ENCODE peak calls at places on chromosome 12, in four cellular contexts. J is tibial artery, F is ovary, S is keratinocyte. N is an unnamed sample.

GRCh38 chr12:70576341-70577282 is 60.6 kb downstream of the PTPRB start:
- DNase-seq in J (no peak), F (no peak), S (peak; percentile 19), N (no peak)

GRCh38 chr12:106025129-106025528 is 113.6 kb downstream of the NUAK1 start:
- DNase-seq in J (no peak), F (no peak), S (no peak), N (no peak)

GRCh38 chr12:52260351-52261210 is 13.9 kb upstream of the KRT86 start:
- DNase-seq in J (no peak), F (no peak), S (no peak), N (peak; percentile 2)

GRCh38 chr12:119894916-119895315 is 17.8 kb upstream of the CIT start:
- DNase-seq in J (no peak), F (no peak), S (no peak), N (no peak)

GRCh38 chr12:111687255-111687654 is 1.4 kb downstream of the ACAD10 start:
- DNase-seq in J (no peak), F (no peak), S (no peak), N (no peak)

GRCh38 chr12:68450947-68451260 is 118.7 kb upstream of the MDM1 start:
- DNase-seq in J (no peak), F (no peak), S (no peak), N (no peak)

GRCh38 chr12:23980826-23981225 is 31.4 kb upstream of the SOX5 start:
- DNase-seq in J (no peak), F (no peak), S (no peak), N (no peak)

GRCh38 chr12:89305373-89305772 is 46.9 kb downstream of the DUSP6 start:
- DNase-seq in J (no peak), F (no peak), S (no peak), N (no peak)

GRCh38 chr12:88812610-88813009 is 232.3 kb upstream of the KITLG start:
- DNase-seq in J (no peak), F (no peak), S (no peak), N (no peak)

GRCh38 chr12:78209851-78210493 is 379.3 kb downstream of the NAV3 start:
- DNase-seq in J (no peak), F (no peak), S (no peak), N (no peak)

GRCh38 chr12:99442758-99443157 is 204.8 kb upstream of the GARIN6 start:
- DNase-seq in J (no peak), F (no peak), S (no peak), N (no peak)

GRCh38 chr12:46944104-46944503 is 118.3 kb upstream of the SLC38A4 start:
- DNase-seq in J (no peak), F (no peak), S (no peak), N (no peak)

DNA sequence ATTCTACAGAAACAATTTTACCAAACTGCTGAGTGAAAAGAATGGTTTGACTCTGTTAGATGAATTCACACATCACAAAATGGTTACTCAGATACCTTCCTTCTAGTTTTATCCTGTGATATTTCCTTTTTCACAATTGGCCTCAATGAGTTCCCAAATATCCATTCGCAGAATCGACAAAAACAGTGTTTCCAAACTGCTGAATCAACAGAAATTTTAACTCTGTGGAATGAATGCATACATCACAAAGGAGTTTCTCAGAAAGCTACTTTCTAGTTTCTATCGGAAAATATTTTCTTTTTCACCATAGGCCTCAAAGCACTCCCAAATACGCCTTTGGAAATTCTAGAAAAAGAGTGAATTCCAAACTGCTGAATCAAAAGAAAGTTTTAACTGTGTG is 525.0 kb downstream of the ALG10 start:
- DNase-seq in J (no peak), F (no peak), S (no peak), N (no peak)
- H3K9me3 ChIP-seq in J (peaks cover 4% of the 10 kb centered on the region), F (no peaks in the 10 kb centered on the region), S (no peaks in the 10 kb centered on the region), N (peaks cover 100% of the 10 kb centered on the region)

GRCh38 chr12:132952371-132953162 is 3.5 kb downstream of the ZNF605 start:
- DNase-seq in J (no peak), F (no peak), S (no peak), N (peak; percentile 37)

GRCh38 chr12:132951649-132952048 is 4.5 kb downstream of the ZNF605 start:
- DNase-seq in J (no peak), F (no peak), S (no peak), N (no peak)

GRCh38 chr12:132948146-132949066 is 7.7 kb downstream of the ZNF605 start:
- DNase-seq in J (no peak), F (no peak), S (no peak), N (peak; percentile 19)

GRCh38 chr12:132950844-132951535 is 5.1 kb downstream of the ZNF605 start:
- DNase-seq in J (no peak), F (no peak), S (no peak), N (no peak)

DNA sequence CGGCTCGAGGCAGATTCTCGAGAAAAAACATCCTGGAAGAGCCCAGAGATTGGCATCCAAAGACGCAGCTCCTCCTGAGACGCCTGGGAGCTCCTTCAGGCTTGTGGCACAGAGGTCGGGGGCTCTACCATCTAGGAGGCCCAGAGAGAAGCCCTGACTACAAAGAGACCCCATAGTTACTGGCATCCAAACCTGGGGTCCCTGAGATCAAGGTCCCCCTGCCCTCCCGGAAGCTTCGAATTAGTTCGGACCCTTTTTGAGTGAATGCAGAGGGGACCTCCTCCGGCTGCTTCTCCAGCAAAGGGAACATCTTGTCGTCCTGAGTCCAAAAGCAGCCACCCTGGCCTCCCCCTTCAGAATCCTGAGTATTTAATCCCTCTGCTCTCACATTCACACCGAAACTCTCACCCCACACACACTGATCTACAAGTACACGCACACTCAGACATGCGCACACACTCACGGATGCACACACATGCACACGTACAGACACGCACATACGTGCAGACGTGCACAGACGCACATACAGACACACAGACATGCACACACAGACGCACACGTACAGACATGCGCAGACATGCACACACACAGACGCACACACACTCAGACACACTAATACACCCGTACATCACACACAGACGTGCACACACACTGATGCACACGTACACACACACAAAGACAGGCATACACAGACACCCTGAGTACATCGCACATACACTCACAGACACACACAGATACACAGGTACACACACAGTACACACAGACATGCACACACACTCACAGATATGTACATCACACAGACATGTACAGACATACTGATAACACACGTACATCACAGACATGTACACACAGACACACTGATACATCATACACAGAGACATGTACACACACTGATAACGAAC is 5.9 kb downstream of the ZNF605 start:
- DNase-seq in J (no peak), F (no peak), S (no peak), N (peak; percentile 42)
- H3K9me3 ChIP-seq in J (peaks cover 4% of the 10 kb centered on the region), F (peaks cover 48% of the 10 kb centered on the region), S (peaks cover 28% of the 10 kb centered on the region), N (peaks cover 46% of the 10 kb centered on the region)

DNA sequence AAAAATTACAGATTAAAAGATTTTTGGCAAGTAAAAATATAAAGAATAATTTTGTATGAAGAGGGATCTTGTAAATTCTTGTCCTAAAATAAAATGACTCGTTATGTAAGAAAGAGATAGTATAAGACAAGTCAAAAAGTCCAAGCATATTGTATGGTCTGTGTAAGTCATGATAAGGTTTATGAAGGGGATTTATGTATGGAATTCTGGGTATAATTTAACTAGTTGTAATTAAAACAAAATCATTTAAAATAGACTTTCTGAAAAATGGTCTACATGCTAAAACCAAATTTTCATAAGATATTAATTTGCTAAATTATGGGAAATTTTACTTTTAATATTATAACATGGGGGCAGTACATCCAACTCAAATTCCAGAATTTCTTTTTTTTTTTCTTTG is 17.6 kb upstream of the PEX5 start:
- DNase-seq in J (no peak), F (no peak), S (no peak), N (no peak)
- H3K9me3 ChIP-seq in J (no peaks in the 10 kb centered on the region), F (no peaks in the 10 kb centered on the region), S (peaks cover 4% of the 10 kb centered on the region), N (peaks cover 14% of the 10 kb centered on the region)

DNA sequence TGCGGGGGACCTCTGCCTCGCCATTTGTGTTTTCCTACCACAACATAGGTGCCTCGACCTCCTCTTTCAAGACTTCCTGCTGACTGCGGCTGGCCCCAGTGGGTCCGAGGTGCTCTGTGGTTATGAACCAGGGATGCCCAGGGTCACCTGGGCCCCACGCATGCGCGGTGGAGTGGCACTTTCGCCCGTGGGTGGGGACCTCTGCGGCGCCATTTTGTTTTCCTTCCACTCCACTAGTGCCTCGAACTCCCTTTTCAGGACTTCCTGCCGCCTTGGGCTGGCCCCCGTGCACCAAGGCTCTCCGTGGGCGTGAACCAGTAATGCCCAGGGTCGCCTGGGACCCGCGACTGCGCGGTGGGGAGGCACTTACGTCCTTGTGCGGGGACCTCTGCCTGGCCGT is 351.6 kb downstream of the ALG10 start:
- DNase-seq in J (no peak), F (no peak), S (no peak), N (no peak)
- H3K9me3 ChIP-seq in J (peaks cover 3% of the 10 kb centered on the region), F (peaks cover 3% of the 10 kb centered on the region), S (peaks cover 18% of the 10 kb centered on the region), N (peaks cover 11% of the 10 kb centered on the region)

GRCh38 chr12:79406993-79407392 is 283.8 kb downstream of the PAWR start:
- DNase-seq in J (no peak), F (no peak), S (no peak), N (no peak)

GRCh38 chr12:79409562-79409961 is 281.2 kb downstream of the PAWR start:
- DNase-seq in J (no peak), F (no peak), S (no peak), N (no peak)

GRCh38 chr12:79408665-79409064 is 282.1 kb downstream of the PAWR start:
- DNase-seq in J (no peak), F (no peak), S (no peak), N (no peak)

GRCh38 chr12:79411791-79412190 is 279.0 kb downstream of the PAWR start:
- DNase-seq in J (no peak), F (no peak), S (no peak), N (no peak)

GRCh38 chr12:79407671-79408622 is 282.8 kb downstream of the PAWR start:
- DNase-seq in J (peak; percentile 27), F (peak; percentile 54), S (no peak), N (no peak)
- H3K9me3 ChIP-seq in J (no peaks in the 10 kb centered on the region), F (no peaks in the 10 kb centered on the region), S (no peaks in the 10 kb centered on the region), N (no peaks in the 10 kb centered on the region)

DNA sequence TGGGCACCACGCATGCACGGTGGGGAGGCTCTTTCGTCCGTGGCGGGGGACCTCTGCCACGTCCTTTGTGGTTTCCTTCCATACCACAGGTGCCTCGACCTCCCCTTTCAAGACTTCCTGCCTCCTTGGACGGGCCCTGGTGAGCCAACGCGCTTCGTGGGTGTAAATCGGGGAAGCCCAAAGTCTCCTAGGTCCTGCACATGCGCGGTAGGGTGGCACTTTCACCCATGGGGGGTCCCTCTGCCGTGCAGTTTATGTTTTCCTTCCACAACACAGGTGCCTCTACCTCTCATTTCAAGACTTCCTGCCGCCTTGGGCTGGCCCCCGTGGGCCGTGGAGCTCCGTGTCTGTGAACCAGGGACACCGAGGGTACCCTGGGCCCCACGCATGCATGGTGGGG is 349.7 kb downstream of the ALG10 start:
- DNase-seq in J (no peak), F (no peak), S (no peak), N (no peak)
- H3K9me3 ChIP-seq in J (peaks cover 7% of the 10 kb centered on the region), F (peaks cover 3% of the 10 kb centered on the region), S (peaks cover 20% of the 10 kb centered on the region), N (peaks cover 86% of the 10 kb centered on the region)

GRCh38 chr12:76520348-76520747 is 39.2 kb downstream of the OSBPL8 start:
- DNase-seq in J (no peak), F (no peak), S (no peak), N (no peak)
- H3K9me3 ChIP-seq in J (no peaks in the 10 kb centered on the region), F (no peaks in the 10 kb centered on the region), S (no peaks in the 10 kb centered on the region), N (peaks cover 17% of the 10 kb centered on the region)

N was measured in spleen.